ENCODE peak calls at places on chromosomes 13 and 19, in four cellular contexts. One of them, this sample, is unnamed.

GRCh38 chr19:5456130-5456835 is 1.1 kb downstream of the ZNRF4 start:
- DNase-seq in WTC11: no peak
- DNase-seq in H1: no peak
- DNase-seq in K562: no peak
- DNase-seq in this sample: no peak

GRCh38 chr13:93045836-93046235 is 180.8 kb upstream of the GPC6 start:
- DNase-seq in WTC11: no peak
- DNase-seq in H1: no peak
- DNase-seq in K562: no peak
- DNase-seq in this sample: no peak

GRCh38 chr19:54254195-54254906 is 2.7 kb downstream of the LILRB5 start:
- DNase-seq in WTC11: no peak
- DNase-seq in H1: no peak
- DNase-seq in K562: no peak
- DNase-seq in this sample: no peak

GRCh38 chr13:57878291-57878690 is 246.7 kb downstream of the PCDH17 start:
- DNase-seq in WTC11: no peak
- DNase-seq in H1: no peak
- DNase-seq in K562: no peak
- DNase-seq in this sample: no peak

GRCh38 chr13:113967729-113968462 is 6.0 kb downstream of the C13orf46 start:
- DNase-seq in WTC11: no peak
- DNase-seq in H1: no peak
- DNase-seq in K562: no peak
- DNase-seq in this sample: no peak

GRCh38 chr19:3821857-3822364 is 35.7 kb upstream of the MATK start:
- DNase-seq in WTC11: peak
- DNase-seq in H1: peak
- DNase-seq in K562: peak
- DNase-seq in this sample: peak

GRCh38 chr13:47175172-47175806 is 278.4 kb upstream of the HTR2A start:
- DNase-seq in WTC11: no peak
- DNase-seq in H1: no peak
- DNase-seq in K562: no peak
- DNase-seq in this sample: no peak

GRCh38 chr19:6534451-6535093 is 3.7 kb downstream of the TNFSF9 start:
- DNase-seq in WTC11: peak
- DNase-seq in H1: no peak
- DNase-seq in K562: no peak
- DNase-seq in this sample: no peak

GRCh38 chr13:44792096-44792495 is 197.2 kb downstream of the NUFIP1 start:
- DNase-seq in WTC11: no peak
- DNase-seq in H1: no peak
- DNase-seq in K562: no peak
- DNase-seq in this sample: no peak

GRCh38 chr13:111262715-111263114 is 57.7 kb upstream of the TEX29 start:
- DNase-seq in WTC11: no peak
- DNase-seq in H1: no peak
- DNase-seq in K562: no peak
- DNase-seq in this sample: no peak

GRCh38 chr13:50845211-50845610 is 1.7 kb upstream of the DLEU7 start:
- DNase-seq in WTC11: no peak
- DNase-seq in H1: no peak
- DNase-seq in K562: no peak
- DNase-seq in this sample: no peak

GRCh38 chr19:2477732-2478191 is 1.8 kb downstream of the GADD45B start:
- DNase-seq in WTC11: no peak
- DNase-seq in H1: no peak
- DNase-seq in K562: no peak
- DNase-seq in this sample: no peak

GRCh38 chr13:66532146-66532545 is 698.0 kb downstream of the PCDH9 start:
- DNase-seq in WTC11: no peak
- DNase-seq in H1: no peak
- DNase-seq in K562: no peak
- DNase-seq in this sample: no peak

GRCh38 chr13:99432637-99433542 is 68.4 kb upstream of the TM9SF2 start:
- DNase-seq in WTC11: peak
- DNase-seq in H1: peak
- DNase-seq in K562: peak
- DNase-seq in this sample: no peak

GRCh38 chr19:10981496-10981895 is 20.7 kb downstream of the SMARCA4 start:
- DNase-seq in WTC11: no peak
- DNase-seq in H1: no peak
- DNase-seq in K562: no peak
- DNase-seq in this sample: no peak

GRCh38 chr19:44131955-44132354 is 9.4 kb upstream of the ZNF234 start:
- DNase-seq in WTC11: no peak
- DNase-seq in H1: no peak
- DNase-seq in K562: no peak
- DNase-seq in this sample: no peak

GRCh38 chr19:58229255-58229639 is 533 bp downstream of the ZNF544 start:
- DNase-seq in WTC11: peak
- DNase-seq in H1: no peak
- DNase-seq in K562: peak
- DNase-seq in this sample: peak

GRCh38 chr19:49553451-49554271 is 25.9 kb downstream of the RCN3 start:
- DNase-seq in WTC11: no peak
- DNase-seq in H1: no peak
- DNase-seq in K562: no peak
- DNase-seq in this sample: no peak

GRCh38 chr19:11437955-11438354 is 2.5 kb downstream of the PRKCSH start:
- DNase-seq in WTC11: no peak
- DNase-seq in H1: no peak
- DNase-seq in K562: no peak
- DNase-seq in this sample: no peak

GRCh38 chr19:9842834-9843625 is 7.9 kb downstream of the PIN1 start:
- DNase-seq in WTC11: no peak
- DNase-seq in H1: no peak
- DNase-seq in K562: no peak
- DNase-seq in this sample: no peak

GRCh38 chr13:110398564-110399507 is 91.8 kb downstream of the COL4A2 start:
- DNase-seq in WTC11: no peak
- DNase-seq in H1: no peak
- DNase-seq in K562: no peak
- DNase-seq in this sample: no peak

GRCh38 chr13:80117515-80117914 is 223.4 kb downstream of the SPRY2 start:
- DNase-seq in WTC11: no peak
- DNase-seq in H1: no peak
- DNase-seq in K562: no peak
- DNase-seq in this sample: no peak

GRCh38 chr19:2487090-2487489 is 11.2 kb downstream of the GADD45B start:
- DNase-seq in WTC11: no peak
- DNase-seq in H1: no peak
- DNase-seq in K562: no peak
- DNase-seq in this sample: no peak

GRCh38 chr19:5692785-5693194 is 2.7 kb downstream of the RPL36 start:
- DNase-seq in WTC11: no peak
- DNase-seq in H1: no peak
- DNase-seq in K562: peak
- DNase-seq in this sample: peak

GRCh38 chr19:40810160-40810559 is 11.2 kb downstream of the EGLN2 start:
- DNase-seq in WTC11: no peak
- DNase-seq in H1: no peak
- DNase-seq in K562: peak
- DNase-seq in this sample: no peak

GRCh38 chr19:850221-850978 is 1.7 kb upstream of the ELANE start:
- DNase-seq in WTC11: peak
- DNase-seq in H1: no peak
- DNase-seq in K562: peak
- DNase-seq in this sample: peak

GRCh38 chr19:5136060-5136855 is 167.3 kb downstream of the KDM4B start:
- DNase-seq in WTC11: no peak
- DNase-seq in H1: no peak
- DNase-seq in K562: no peak
- DNase-seq in this sample: no peak

DNA sequence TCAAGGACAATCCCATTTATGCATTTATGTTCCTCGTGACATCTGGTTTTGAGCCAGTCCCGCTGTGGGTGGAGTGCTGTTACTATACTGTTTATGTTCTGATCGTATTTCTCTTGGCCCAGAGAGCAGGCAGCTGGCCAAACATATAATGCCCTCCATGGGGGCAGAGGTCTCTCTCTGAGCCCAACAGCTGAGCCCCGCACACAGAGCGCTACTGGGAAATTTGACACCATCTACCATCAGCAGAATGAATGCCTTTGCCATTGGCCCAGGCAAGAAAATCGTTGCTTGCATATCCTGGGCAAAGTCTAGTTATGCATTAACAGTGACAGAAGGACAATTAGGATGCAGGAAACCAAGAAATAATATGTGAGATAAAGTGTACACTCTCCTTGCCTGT is 126.8 kb upstream of the CACNA1A start:
- DNase-seq in WTC11: no peak
- DNase-seq in H1: no peak
- DNase-seq in K562: no peak
- DNase-seq in this sample: no peak
- TF ChIP-seq TEAD4 in WTC11: no peak
- TF ChIP-seq TEAD4 in H1: no peak
- TF ChIP-seq TEAD4 in K562: no peak
- TF ChIP-seq TEAD4 in this sample: no peak

DNA sequence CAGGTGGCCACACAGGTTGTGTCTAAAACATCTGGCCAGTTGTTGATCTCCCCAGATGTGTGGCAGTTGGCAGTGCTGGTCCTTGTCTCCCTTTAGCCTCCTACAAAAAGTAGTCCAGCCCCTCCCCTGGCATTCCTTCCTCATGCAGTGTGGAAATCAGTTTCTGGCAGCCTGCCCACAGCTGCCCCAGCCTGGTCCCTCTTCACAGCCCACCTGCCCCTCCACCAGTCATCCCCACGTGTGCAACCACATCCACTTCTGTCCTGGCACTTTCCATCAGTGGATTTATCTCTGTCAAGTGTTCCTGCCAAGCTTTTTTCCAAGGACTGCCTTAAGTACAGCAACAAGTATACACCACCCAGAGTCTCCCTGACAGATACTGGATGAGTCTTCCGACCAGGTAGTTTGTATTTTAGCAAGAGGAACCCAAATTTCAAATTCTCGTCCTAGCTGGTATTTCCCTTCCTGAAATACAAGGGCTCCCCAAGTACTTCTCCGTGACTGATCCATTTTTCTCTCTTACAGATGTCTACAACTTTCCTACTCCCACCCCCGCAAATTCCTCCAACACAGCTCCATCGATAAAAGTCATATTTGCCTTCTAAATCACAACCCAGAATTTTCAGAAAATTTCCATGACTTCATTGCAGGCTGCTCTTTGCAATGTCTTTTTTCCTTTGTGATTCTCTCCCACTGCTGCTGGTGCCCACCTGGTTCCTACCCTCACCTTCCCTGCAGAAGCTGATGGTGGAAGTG is 313.5 kb downstream of the FOXO1 start:
- DNase-seq in WTC11: no peak
- DNase-seq in H1: no peak
- DNase-seq in K562: no peak
- DNase-seq in this sample: peak
- TF ChIP-seq TEAD4 in WTC11: no peak
- TF ChIP-seq TEAD4 in H1: no peak
- TF ChIP-seq TEAD4 in K562: no peak
- TF ChIP-seq TEAD4 in this sample: no peak

GRCh38 chr19:18791315-18791678 is 192 bp upstream of the COMP start:
- DNase-seq in WTC11: no peak
- DNase-seq in H1: no peak
- DNase-seq in K562: no peak
- DNase-seq in this sample: no peak
- TF ChIP-seq TEAD4 in WTC11: no peak
- TF ChIP-seq TEAD4 in H1: no peak
- TF ChIP-seq TEAD4 in K562: no peak
- TF ChIP-seq TEAD4 in this sample: no peak

DNA sequence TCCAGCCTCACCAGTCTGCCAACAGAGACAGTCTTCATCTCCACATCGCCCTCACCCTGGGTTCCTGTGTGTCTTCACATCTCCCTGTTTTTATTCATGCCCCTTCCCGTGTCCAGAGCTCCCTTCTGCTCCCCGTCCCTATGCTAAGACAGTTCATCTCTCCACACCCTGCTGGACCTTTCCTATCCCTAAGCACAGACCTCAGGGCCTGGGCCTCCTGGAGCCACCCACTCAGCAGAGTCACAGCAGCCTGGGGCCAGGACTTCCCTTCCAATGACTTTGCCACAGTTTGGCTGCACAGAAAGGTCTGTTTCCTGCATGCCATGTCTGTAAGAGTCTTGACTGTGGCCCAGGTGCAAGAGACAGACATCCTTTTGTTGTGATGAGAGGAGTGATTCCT is 470.8 kb downstream of the TSHZ3 start:
- DNase-seq in WTC11: no peak
- DNase-seq in H1: no peak
- DNase-seq in K562: no peak
- DNase-seq in this sample: no peak
- TF ChIP-seq TEAD4 in WTC11: no peak
- TF ChIP-seq TEAD4 in H1: no peak
- TF ChIP-seq TEAD4 in K562: no peak
- TF ChIP-seq TEAD4 in this sample: no peak

DNA sequence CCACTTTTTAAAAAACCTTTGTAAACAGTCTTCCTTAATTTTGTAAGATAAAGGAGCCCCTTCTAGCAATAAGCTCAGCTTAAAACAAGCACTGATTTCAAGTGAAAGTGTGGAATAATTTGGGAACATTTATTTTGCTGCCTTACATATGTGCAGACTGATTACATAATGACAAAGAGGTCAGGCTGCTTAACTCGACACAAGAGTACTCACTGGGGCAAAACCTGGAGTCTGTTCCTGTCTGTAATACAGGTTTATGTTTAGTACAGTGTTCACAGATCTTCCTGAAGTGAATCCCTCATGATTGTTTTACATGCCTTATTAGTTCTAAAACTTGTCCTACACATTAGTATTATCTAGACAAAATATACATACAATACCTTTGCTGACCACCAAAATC is 609.8 kb downstream of the LMO7 start:
- DNase-seq in WTC11: no peak
- DNase-seq in H1: no peak
- DNase-seq in K562: no peak
- DNase-seq in this sample: no peak
- TF ChIP-seq TEAD4 in WTC11: no peak
- TF ChIP-seq TEAD4 in H1: no peak
- TF ChIP-seq TEAD4 in K562: no peak
- TF ChIP-seq TEAD4 in this sample: no peak

DNA sequence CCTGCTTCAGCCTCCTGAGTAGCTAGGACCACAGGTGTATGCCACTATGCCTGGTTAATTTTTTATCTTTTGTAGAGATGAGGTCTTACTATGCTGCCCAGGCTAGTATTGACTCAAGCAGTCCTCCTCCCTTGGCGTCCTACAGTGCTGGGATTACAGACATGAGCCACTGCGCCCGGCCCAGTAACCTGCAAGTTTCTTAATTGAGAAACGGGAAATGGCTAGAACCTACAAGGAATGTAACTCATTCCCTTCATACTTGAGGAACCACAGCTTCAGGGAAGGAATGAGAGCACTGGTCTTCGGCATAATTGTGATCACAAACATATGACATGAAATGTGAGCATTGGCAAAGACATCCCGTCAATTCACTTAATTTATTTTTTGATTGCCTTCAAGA is 157.0 kb downstream of the KLF5 start:
- DNase-seq in WTC11: no peak
- DNase-seq in H1: no peak
- DNase-seq in K562: no peak
- DNase-seq in this sample: no peak
- TF ChIP-seq TEAD4 in WTC11: no peak
- TF ChIP-seq TEAD4 in H1: no peak
- TF ChIP-seq TEAD4 in K562: no peak
- TF ChIP-seq TEAD4 in this sample: no peak

GRCh38 chr13:23330356-23330755 is 103.1 kb downstream of the SACS start:
- DNase-seq in WTC11: no peak
- DNase-seq in H1: no peak
- DNase-seq in K562: no peak
- DNase-seq in this sample: no peak
- TF ChIP-seq TEAD4 in WTC11: no peak
- TF ChIP-seq TEAD4 in H1: no peak
- TF ChIP-seq TEAD4 in K562: no peak
- TF ChIP-seq TEAD4 in this sample: no peak